ENCODE peak calls at places on chromosomes 16 and 17, in seven cellular contexts. O is mesothelial cell of epicardium; B is CD4-positive, alpha-beta T cell; E is psoas muscle; N is mammary epithelial cell; Q is pancreas; D is BJ. A is an unnamed sample.

GRCh38 chr17:39923836-39924690 is 3.3 kb downstream of the ORMDL3 start:
- DNase-seq in N (no peak), O (no peak), B (no peak), E (no peak), Q (no peak), D (no peak), A (no peak)

GRCh38 chr16:87562201-87562600 is 40.1 kb upstream of the JPH3 start:
- DNase-seq in N (no peak), Q (no peak), E (no peak), O (no peak), B (no peak), D (no peak), A (no peak)

GRCh38 chr17:58284613-58285421 is 4.1 kb upstream of the MPO start:
- DNase-seq in B (no peak), N (no peak), E (no peak), Q (no peak), O (no peak), D (no peak), A (no peak)

GRCh38 chr17:37701424-37702020 is 43.3 kb downstream of the HNF1B start:
- DNase-seq in B (peak), E (no peak), N (no peak), Q (peak), D (no peak), O (no peak), A (peak)

GRCh38 chr16:89855986-89856385 is 17.4 kb upstream of the TCF25 start:
- DNase-seq in B (no peak), O (no peak), Q (no peak), N (no peak), D (no peak), E (no peak), A (no peak)

GRCh38 chr17:1588781-1589585 is 26.4 kb upstream of the PITPNA start:
- DNase-seq in N (no peak), O (no peak), Q (no peak), E (peak), D (no peak), B (no peak), A (no peak)

GRCh38 chr17:65556014-65556909 is 5.2 kb downstream of the AXIN2 start:
- DNase-seq in Q (peak), B (peak), D (no peak), N (peak), O (peak), E (peak), A (peak)

GRCh38 chr16:2842340-2843000 is 12.4 kb downstream of the ZG16B start:
- DNase-seq in O (no peak), B (peak), N (no peak), Q (peak), D (no peak), E (peak), A (no peak)

GRCh38 chr17:81121841-81122733 is 43.2 kb upstream of the PVALEF start:
- DNase-seq in D (no peak), Q (no peak), B (no peak), O (no peak), E (no peak), N (no peak), A (no peak)

GRCh38 chr16:89217388-89218191 is at the start of gene ZNF778:
- DNase-seq in Q (peak), N (peak), D (no peak), B (peak), O (peak), E (peak), A (peak)

GRCh38 chr17:73349138-73349537 is 37.3 kb upstream of the CDC42EP4 start:
- DNase-seq in B (no peak), E (no peak), D (no peak), Q (no peak), N (no peak), O (no peak), A (no peak)

GRCh38 chr17:48998557-48999440 is 1.6 kb downstream of the IGF2BP1 start:
- DNase-seq in O (no peak), D (no peak), E (no peak), N (no peak), Q (no peak), B (no peak), A (no peak)

GRCh38 chr16:79139799-79140198 is 460.7 kb downstream of the MAF start:
- DNase-seq in D (no peak), E (no peak), O (no peak), N (no peak), B (no peak), Q (no peak), A (no peak)

GRCh38 chr16:86740817-86741799 is 162.8 kb downstream of the FOXL1 start:
- DNase-seq in D (peak), Q (no peak), O (no peak), B (no peak), E (peak), N (no peak), A (no peak)

GRCh38 chr16:69888005-69888560 is 63.1 kb upstream of the CLEC18A start:
- DNase-seq in E (no peak), O (no peak), Q (no peak), N (no peak), B (no peak), D (no peak), A (no peak)

GRCh38 chr17:28741358-28742349 is 2.2 kb upstream of the TRAF4 start:
- DNase-seq in D (no peak), Q (no peak), O (no peak), E (peak), B (no peak), N (no peak), A (peak)

GRCh38 chr17:64250211-64250835 is 12.7 kb downstream of the TEX2 start:
- DNase-seq in B (no peak), N (peak), D (no peak), E (no peak), O (no peak), Q (no peak), A (no peak)

GRCh38 chr17:1384881-1385280 is 15.1 kb downstream of the YWHAE start:
- DNase-seq in Q (no peak), D (no peak), B (no peak), E (no peak), N (no peak), O (no peak), A (no peak)

GRCh38 chr16:55082594-55082982 is 151.9 kb downstream of the IRX5 start:
- DNase-seq in O (no peak), B (no peak), E (no peak), D (no peak), Q (no peak), N (no peak), A (no peak)

GRCh38 chr16:53912155-53912554 is 208.2 kb downstream of the FTO start:
- DNase-seq in E (no peak), Q (no peak), B (no peak), N (peak), D (no peak), O (no peak), A (no peak)

GRCh38 chr17:58335779-58336455 is 7.3 kb upstream of the TSPOAP1 start:
- DNase-seq in O (no peak), D (no peak), E (no peak), B (no peak), Q (no peak), N (peak), A (no peak)

GRCh38 chr16:53152321-53152720 is 97.5 kb downstream of the CHD9 start:
- DNase-seq in O (no peak), E (no peak), N (no peak), B (no peak), D (no peak), Q (no peak), A (no peak)

GRCh38 chr17:79949646-79950292 is 85.9 kb downstream of the TBC1D16 start:
- DNase-seq in Q (peak), O (no peak), N (no peak), E (peak), D (no peak), B (no peak), A (no peak)

GRCh38 chr16:48603647-48604376 is 6.2 kb downstream of the N4BP1 start:
- DNase-seq in E (no peak), N (no peak), D (no peak), O (no peak), B (no peak), Q (no peak), A (no peak)

GRCh38 chr17:9890124-9890523 is 14.9 kb downstream of the RCVRN start:
- DNase-seq in E (no peak), N (no peak), B (no peak), O (no peak), Q (no peak), D (no peak), A (no peak)

GRCh38 chr17:47611372-47612350 is 38.1 kb upstream of the KPNB1 start:
- DNase-seq in E (no peak), Q (no peak), B (no peak), O (no peak), N (no peak), D (no peak), A (no peak)

GRCh38 chr17:60506312-60506711 is 19.7 kb downstream of the APPBP2 start:
- DNase-seq in D (no peak), N (peak), Q (no peak), E (no peak), O (no peak), B (no peak), A (no peak)

GRCh38 chr17:72456026-72456569 is 335.3 kb downstream of the SOX9 start:
- DNase-seq in D (peak), O (no peak), B (no peak), E (no peak), N (peak), Q (no peak), A (no peak)

GRCh38 chr16:22300427-22301071 is 3.3 kb downstream of the POLR3E start:
- DNase-seq in Q (peak), D (no peak), B (peak), O (no peak), E (peak), N (peak), A (no peak)

GRCh38 chr16:71500964-71501363 is 11.8 kb upstream of the ZNF19 start:
- DNase-seq in B (no peak), D (no peak), Q (no peak), N (no peak), O (no peak), E (no peak), A (no peak)

GRCh38 chr16:71501562-71501961 is 12.4 kb upstream of the ZNF19 start:
- DNase-seq in B (no peak), O (no peak), D (no peak), N (no peak), E (no peak), Q (peak), A (no peak)

GRCh38 chr16:71504901-71505300 is 15.8 kb upstream of the ZNF19 start:
- DNase-seq in D (no peak), O (no peak), B (no peak), Q (no peak), E (no peak), N (peak), A (no peak)

GRCh38 chr16:71498031-71498430 is 8.9 kb upstream of the ZNF19 start:
- DNase-seq in D (no peak), Q (no peak), O (no peak), E (no peak), B (no peak), N (no peak), A (no peak)

DNA sequence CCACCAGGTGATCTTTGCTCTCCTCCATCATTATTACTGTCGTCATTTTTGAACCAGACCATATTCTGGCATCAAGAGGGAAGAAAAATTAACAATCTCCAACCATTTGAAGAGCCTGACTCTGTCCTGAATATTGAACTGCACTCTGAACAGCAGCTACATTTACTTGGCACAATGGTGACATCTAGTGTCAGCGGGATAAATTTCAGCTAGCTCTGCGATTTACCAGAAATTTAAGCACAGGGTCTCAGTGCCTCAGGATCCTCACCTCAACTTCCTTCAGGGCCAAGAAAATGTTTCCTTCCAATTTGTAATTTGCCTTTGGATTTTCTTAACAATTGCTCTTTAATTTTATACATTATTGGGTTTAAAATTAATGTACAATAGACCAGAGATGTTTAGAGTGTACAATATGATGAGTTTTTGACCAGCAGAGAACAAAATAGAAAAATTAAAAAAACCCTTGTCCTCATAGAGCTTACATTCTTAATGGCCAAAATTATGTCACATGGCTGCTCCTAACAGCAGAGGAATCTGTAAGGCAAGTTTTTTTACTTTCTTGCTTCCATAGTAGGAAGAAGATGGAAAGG is 10.7 kb upstream of the ZNF19 start:
- DNase-seq in O (no peak), N (peak), D (no peak), E (no peak), B (peak), Q (peak), A (no peak)
- TF ChIP-seq CTCF in O (peak), N (peak), D (peak), E (peak), B (peak), Q (peak), A (no peak)

DNA sequence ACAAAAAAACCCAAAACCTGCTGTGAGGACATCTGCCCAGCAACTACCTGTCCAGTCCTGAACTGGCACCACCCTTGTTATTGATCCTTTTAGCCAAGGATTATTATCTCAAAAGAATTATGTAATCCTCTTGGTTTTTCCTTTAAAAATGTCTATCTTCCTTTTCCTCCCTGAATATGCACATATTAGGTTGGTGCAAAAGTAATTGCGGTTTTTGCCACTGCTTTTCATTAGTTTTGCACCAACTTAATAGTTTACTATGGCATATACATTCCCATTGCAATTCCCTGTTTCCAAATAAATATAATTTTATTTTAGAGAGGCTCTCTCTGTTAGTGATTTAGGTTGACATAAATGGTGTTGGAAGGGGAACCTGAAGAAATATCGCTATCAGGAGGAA is 51.3 kb downstream of the MPHOSPH6 start:
- DNase-seq in E (no peak), Q (no peak), D (no peak), N (no peak), B (no peak), O (no peak), A (no peak)
- TF ChIP-seq CTCF in E (no peak), Q (no peak), D (no peak), N (no peak), B (no peak), O (no peak), A (no peak)

GRCh38 chr17:11506635-11507034 is 91.6 kb upstream of the DNAH9 start:
- DNase-seq in O (no peak), D (no peak), Q (peak), N (no peak), E (no peak), B (no peak), A (no peak)

GRCh38 chr17:11499881-11500280 is 98.4 kb upstream of the DNAH9 start:
- DNase-seq in E (no peak), D (no peak), N (no peak), O (no peak), Q (no peak), B (no peak), A (no peak)

GRCh38 chr17:11503292-11503691 is 95.0 kb upstream of the DNAH9 start:
- DNase-seq in B (no peak), O (no peak), N (no peak), D (no peak), E (no peak), Q (no peak), A (no peak)
- TF ChIP-seq CTCF in B (no peak), O (no peak), N (no peak), D (no peak), E (no peak), Q (no peak), A (no peak)

DNA sequence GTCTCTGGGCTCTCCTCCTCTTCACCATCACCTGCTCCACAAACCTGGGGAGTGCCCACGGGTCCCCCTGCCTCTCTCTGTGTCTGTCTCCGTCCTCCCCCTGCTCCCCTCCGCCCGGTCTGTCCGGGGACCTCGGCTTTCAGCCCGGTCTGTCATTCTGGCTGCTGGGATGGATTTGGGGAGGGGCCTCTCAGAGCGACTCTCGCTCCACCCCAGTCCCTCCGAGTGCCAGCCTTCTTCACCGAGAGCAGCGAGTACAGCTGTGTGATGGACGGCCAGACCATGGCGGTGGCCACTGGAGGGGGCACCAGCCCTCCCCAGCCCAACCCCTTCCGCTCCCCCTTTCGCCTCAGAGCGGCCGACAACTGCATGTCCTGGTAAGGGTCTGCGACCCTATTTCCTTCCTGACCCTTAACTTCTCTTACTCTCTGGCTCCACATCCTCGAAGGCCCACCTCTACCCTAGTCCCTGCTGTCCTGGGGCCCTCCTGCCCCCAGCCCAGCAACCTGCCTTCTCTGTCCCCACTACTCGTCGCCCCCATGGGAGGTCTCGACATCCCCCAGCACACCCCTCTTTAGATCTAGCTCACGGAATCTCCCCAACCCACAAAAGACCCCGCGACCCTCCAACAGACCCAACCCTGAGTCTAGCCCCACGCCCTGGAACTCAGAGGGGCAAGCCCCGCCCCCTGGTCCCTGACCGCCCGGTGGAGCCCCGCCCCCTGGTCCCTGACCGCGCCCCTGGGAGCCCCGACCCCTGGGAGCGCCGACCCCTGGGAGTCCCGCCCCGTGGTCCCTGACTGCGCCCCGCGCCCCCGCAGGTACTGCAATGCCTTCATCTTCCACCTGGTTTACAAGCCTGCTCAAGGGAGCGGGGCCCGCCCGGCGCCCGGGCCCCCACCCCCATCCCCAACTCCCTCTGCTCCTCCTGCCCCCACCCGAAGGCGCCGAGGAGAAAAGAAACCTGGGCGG is 5.6 kb upstream of the CXCL16 start:
- DNase-seq in Q (no peak), B (no peak), O (no peak), E (no peak), N (no peak), D (no peak), A (no peak)
- TF ChIP-seq CTCF in Q (no peak), B (no peak), O (no peak), E (no peak), N (no peak), D (no peak), A (no peak)

DNA sequence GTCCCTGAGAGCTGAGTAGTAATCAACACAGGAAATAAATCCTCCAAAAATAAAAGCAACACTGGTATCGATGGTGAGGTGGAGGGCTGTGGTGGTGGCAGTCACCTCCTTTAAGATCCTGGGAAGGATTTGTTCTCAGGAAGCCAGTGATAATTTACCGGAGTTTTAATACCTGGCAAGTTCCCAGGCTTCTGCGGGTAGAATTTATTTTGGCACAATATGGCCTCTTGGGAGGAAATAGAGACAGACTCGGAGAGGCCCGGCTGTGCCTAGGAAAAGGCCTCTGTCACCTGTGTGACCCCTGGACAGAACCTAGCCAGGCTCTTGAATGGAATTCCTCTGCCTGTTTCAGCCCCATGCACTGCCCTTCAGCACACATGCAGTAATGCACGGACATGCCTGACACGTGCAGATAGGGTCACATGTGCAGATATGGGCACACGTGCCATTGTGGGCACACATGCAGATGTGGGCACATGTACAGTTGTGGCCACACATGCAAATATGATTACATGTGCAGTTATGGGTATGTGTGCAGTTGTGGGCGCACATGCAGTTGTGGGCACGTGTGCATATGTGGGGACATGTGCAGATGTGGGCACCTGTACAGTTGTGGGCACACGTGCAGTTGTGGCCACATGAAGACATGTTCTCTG is 33.5 kb downstream of the MGAT5B start:
- DNase-seq in N (no peak), D (no peak), Q (no peak), E (no peak), B (no peak), O (no peak), A (no peak)
- TF ChIP-seq CTCF in N (no peak), D (no peak), Q (no peak), E (no peak), B (no peak), O (no peak), A (no peak)

GRCh38 chr17:56630202-56630601 is 36.7 kb downstream of the NOG start:
- DNase-seq in N (no peak), Q (no peak), D (no peak), O (no peak), E (no peak), B (no peak), A (no peak)
- TF ChIP-seq CTCF in N (no peak), Q (no peak), D (no peak), O (no peak), E (no peak), B (peak), A (no peak)

DNA sequence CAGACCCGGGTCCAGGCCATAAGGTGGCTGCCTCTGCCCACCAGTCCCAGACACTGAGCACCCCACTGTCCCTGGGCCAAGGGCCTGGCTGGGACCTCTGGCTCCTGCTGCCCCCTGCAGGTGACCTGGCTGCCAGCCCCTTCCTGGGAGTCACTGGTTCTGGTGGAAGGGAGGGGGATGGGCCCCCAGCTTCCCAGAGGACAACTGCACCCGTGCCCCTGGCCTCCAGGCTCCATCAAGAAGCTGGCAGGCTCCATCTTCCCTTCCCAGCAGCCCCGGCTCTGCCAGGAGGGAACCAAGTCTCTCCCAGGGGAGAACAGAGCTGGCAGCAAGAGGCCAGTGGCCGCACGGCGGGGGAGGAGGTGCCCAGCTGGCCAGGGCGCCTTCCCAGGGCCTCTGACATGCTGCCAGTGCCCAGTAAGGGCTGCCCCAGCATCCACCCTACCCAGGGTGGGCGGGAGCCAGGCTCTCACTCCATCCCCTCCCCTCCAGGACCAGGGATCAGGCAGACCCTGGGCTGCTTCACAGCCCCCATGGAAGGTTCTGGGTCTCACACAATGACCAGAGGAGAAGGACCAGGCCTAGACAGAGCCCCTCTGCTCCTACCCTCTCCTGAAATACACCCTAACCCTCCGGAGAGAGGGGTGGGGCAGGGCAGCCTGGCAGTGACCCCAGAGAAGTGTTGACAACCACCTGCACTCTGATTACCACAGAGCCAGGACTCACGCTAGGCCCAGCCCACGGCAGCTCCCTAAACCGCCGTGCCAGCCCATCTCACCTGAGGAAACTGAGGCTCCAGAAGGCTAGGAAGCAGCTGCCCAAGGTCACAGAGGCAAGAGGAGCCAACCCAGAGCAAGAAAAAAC is 3.6 kb downstream of the CLUH start:
- DNase-seq in B (no peak), D (no peak), O (no peak), Q (peak), E (peak), N (no peak), A (no peak)
- TF ChIP-seq CTCF in B (no peak), D (peak), O (no peak), Q (no peak), E (peak), N (peak), A (no peak)

A was measured in activated B cell treated with CpG ODN at 0.5 μM for 24 hours.